ENCODE peak calls at places on chromosomes 6 and 20, in six cellular contexts. One of them, this sample, is unnamed.

GRCh38 chr6:36692220-36692619 is 5.4 kb upstream of the RAB44 start:
- DNase-seq in heart right ventricle: no peak
- DNase-seq in epithelial cell of esophagus: no peak
- DNase-seq in HepG2: no peak
- DNase-seq in mesendoderm: no peak
- DNase-seq in GM23338: no peak
- DNase-seq in this sample: no peak

GRCh38 chr6:151481752-151482151 is 12.1 kb upstream of the CCDC170 start:
- DNase-seq in heart right ventricle: no peak
- DNase-seq in epithelial cell of esophagus: no peak
- DNase-seq in HepG2: no peak
- DNase-seq in mesendoderm: no peak
- DNase-seq in GM23338: no peak
- DNase-seq in this sample: no peak

GRCh38 chr6:109229536-109229935 is 134.2 kb downstream of the CEP57L1 start:
- DNase-seq in heart right ventricle: no peak
- DNase-seq in epithelial cell of esophagus: peak
- DNase-seq in HepG2: no peak
- DNase-seq in mesendoderm: no peak
- DNase-seq in GM23338: no peak
- DNase-seq in this sample: no peak

GRCh38 chr6:91664327-91664959 is 1077.6 kb upstream of the MAP3K7 start:
- DNase-seq in heart right ventricle: no peak
- DNase-seq in epithelial cell of esophagus: no peak
- DNase-seq in HepG2: peak
- DNase-seq in mesendoderm: no peak
- DNase-seq in GM23338: no peak
- DNase-seq in this sample: no peak

GRCh38 chr6:28408076-28408802 is 8.7 kb upstream of the ZSCAN12 start:
- DNase-seq in heart right ventricle: no peak
- DNase-seq in epithelial cell of esophagus: peak
- DNase-seq in HepG2: no peak
- DNase-seq in mesendoderm: no peak
- DNase-seq in GM23338: no peak
- DNase-seq in this sample: no peak

GRCh38 chr20:6599876-6600275 is 167.6 kb upstream of the BMP2 start:
- DNase-seq in heart right ventricle: no peak
- DNase-seq in epithelial cell of esophagus: peak
- DNase-seq in HepG2: no peak
- DNase-seq in mesendoderm: no peak
- DNase-seq in GM23338: no peak
- DNase-seq in this sample: no peak

GRCh38 chr6:117270121-117270959 is 5.0 kb downstream of the VGLL2 start:
- DNase-seq in heart right ventricle: peak
- DNase-seq in epithelial cell of esophagus: peak
- DNase-seq in HepG2: no peak
- DNase-seq in mesendoderm: peak
- DNase-seq in GM23338: peak
- DNase-seq in this sample: no peak

GRCh38 chr6:39926668-39927067 is 7.6 kb downstream of the MOCS1 start:
- DNase-seq in heart right ventricle: no peak
- DNase-seq in epithelial cell of esophagus: no peak
- DNase-seq in HepG2: no peak
- DNase-seq in mesendoderm: no peak
- DNase-seq in GM23338: no peak
- DNase-seq in this sample: no peak

GRCh38 chr6:168655462-168656152 is 214.6 kb downstream of the SMOC2 start:
- DNase-seq in heart right ventricle: no peak
- DNase-seq in epithelial cell of esophagus: no peak
- DNase-seq in HepG2: no peak
- DNase-seq in mesendoderm: no peak
- DNase-seq in GM23338: no peak
- DNase-seq in this sample: no peak

GRCh38 chr6:151413372-151414145 is 22.2 kb upstream of the ZBTB2 start:
- DNase-seq in heart right ventricle: no peak
- DNase-seq in epithelial cell of esophagus: no peak
- DNase-seq in HepG2: no peak
- DNase-seq in mesendoderm: no peak
- DNase-seq in GM23338: no peak
- DNase-seq in this sample: no peak

GRCh38 chr20:58839474-58839874 is 11.2 kb downstream of the GNAS-AS1 start:
- DNase-seq in heart right ventricle: peak
- DNase-seq in epithelial cell of esophagus: no peak
- DNase-seq in HepG2: peak
- DNase-seq in mesendoderm: peak
- DNase-seq in GM23338: peak
- DNase-seq in this sample: no peak

GRCh38 chr6:87322304-87323212 is at the start of gene SMIM8:
- DNase-seq in heart right ventricle: peak
- DNase-seq in epithelial cell of esophagus: peak
- DNase-seq in HepG2: peak
- DNase-seq in mesendoderm: peak
- DNase-seq in GM23338: peak
- DNase-seq in this sample: peak

GRCh38 chr20:21520702-21521595 is 7.1 kb upstream of the NKX2-2 start:
- DNase-seq in heart right ventricle: no peak
- DNase-seq in epithelial cell of esophagus: peak
- DNase-seq in HepG2: no peak
- DNase-seq in mesendoderm: peak
- DNase-seq in GM23338: peak
- DNase-seq in this sample: no peak

GRCh38 chr20:26216025-26216424 is 519.4 kb upstream of the ZNF337 start:
- DNase-seq in heart right ventricle: no peak
- DNase-seq in epithelial cell of esophagus: no peak
- DNase-seq in HepG2: no peak
- DNase-seq in mesendoderm: no peak
- DNase-seq in GM23338: no peak
- DNase-seq in this sample: no peak

GRCh38 chr20:14984768-14985622 is 647.6 kb upstream of the FLRT3 start:
- DNase-seq in heart right ventricle: no peak
- DNase-seq in epithelial cell of esophagus: no peak
- DNase-seq in HepG2: peak
- DNase-seq in mesendoderm: no peak
- DNase-seq in GM23338: no peak
- DNase-seq in this sample: no peak

GRCh38 chr6:74115674-74116073 is 419.7 kb downstream of the CD109 start:
- DNase-seq in heart right ventricle: no peak
- DNase-seq in epithelial cell of esophagus: peak
- DNase-seq in HepG2: no peak
- DNase-seq in mesendoderm: peak
- DNase-seq in GM23338: no peak
- DNase-seq in this sample: no peak

GRCh38 chr6:10847684-10848083 is 9.3 kb upstream of the MAK start:
- DNase-seq in heart right ventricle: no peak
- DNase-seq in epithelial cell of esophagus: peak
- DNase-seq in HepG2: no peak
- DNase-seq in mesendoderm: no peak
- DNase-seq in GM23338: peak
- DNase-seq in this sample: no peak

GRCh38 chr6:109867970-109868358 is 110.1 kb upstream of the GPR6 start:
- DNase-seq in heart right ventricle: no peak
- DNase-seq in epithelial cell of esophagus: no peak
- DNase-seq in HepG2: no peak
- DNase-seq in mesendoderm: no peak
- DNase-seq in GM23338: no peak
- DNase-seq in this sample: no peak

GRCh38 chr6:128305228-128305627 is 215.2 kb downstream of the PTPRK start:
- DNase-seq in heart right ventricle: no peak
- DNase-seq in epithelial cell of esophagus: peak
- DNase-seq in HepG2: no peak
- DNase-seq in mesendoderm: no peak
- DNase-seq in GM23338: no peak
- DNase-seq in this sample: no peak

GRCh38 chr20:23419995-23420901 is 1.0 kb downstream of the NAPB start:
- DNase-seq in heart right ventricle: peak
- DNase-seq in epithelial cell of esophagus: peak
- DNase-seq in HepG2: peak
- DNase-seq in mesendoderm: peak
- DNase-seq in GM23338: peak
- DNase-seq in this sample: peak

GRCh38 chr20:10876558-10876957 is 202.8 kb upstream of the JAG1 start:
- DNase-seq in heart right ventricle: no peak
- DNase-seq in epithelial cell of esophagus: no peak
- DNase-seq in HepG2: no peak
- DNase-seq in mesendoderm: no peak
- DNase-seq in GM23338: no peak
- DNase-seq in this sample: no peak

GRCh38 chr6:15990179-15990578 is 138.7 kb upstream of the MYLIP start:
- DNase-seq in heart right ventricle: no peak
- DNase-seq in epithelial cell of esophagus: no peak
- DNase-seq in HepG2: no peak
- DNase-seq in mesendoderm: no peak
- DNase-seq in GM23338: no peak
- DNase-seq in this sample: no peak

GRCh38 chr20:10170261-10170660 is 48.4 kb upstream of the SNAP25 start:
- DNase-seq in heart right ventricle: no peak
- DNase-seq in epithelial cell of esophagus: no peak
- DNase-seq in HepG2: no peak
- DNase-seq in mesendoderm: no peak
- DNase-seq in GM23338: no peak
- DNase-seq in this sample: no peak

GRCh38 chr20:18712877-18713276 is 100.7 kb upstream of the SCP2D1 start:
- DNase-seq in heart right ventricle: no peak
- DNase-seq in epithelial cell of esophagus: no peak
- DNase-seq in HepG2: no peak
- DNase-seq in mesendoderm: peak
- DNase-seq in GM23338: peak
- DNase-seq in this sample: no peak

GRCh38 chr6:165922309-165922794 is 245.3 kb downstream of the TBXT start:
- DNase-seq in heart right ventricle: no peak
- DNase-seq in epithelial cell of esophagus: no peak
- DNase-seq in HepG2: no peak
- DNase-seq in mesendoderm: no peak
- DNase-seq in GM23338: no peak
- DNase-seq in this sample: no peak

GRCh38 chr6:154386848-154387717 is 30.5 kb upstream of the IPCEF1 start:
- DNase-seq in heart right ventricle: no peak
- DNase-seq in epithelial cell of esophagus: peak
- DNase-seq in HepG2: peak
- DNase-seq in mesendoderm: no peak
- DNase-seq in GM23338: no peak
- DNase-seq in this sample: no peak

GRCh38 chr6:2186516-2186915 is 58.9 kb downstream of the GMDS start:
- DNase-seq in heart right ventricle: no peak
- DNase-seq in epithelial cell of esophagus: peak
- DNase-seq in HepG2: no peak
- DNase-seq in mesendoderm: no peak
- DNase-seq in GM23338: no peak
- DNase-seq in this sample: no peak

GRCh38 chr6:21634582-21634981 is 41.0 kb downstream of the SOX4 start:
- DNase-seq in heart right ventricle: no peak
- DNase-seq in epithelial cell of esophagus: peak
- DNase-seq in HepG2: peak
- DNase-seq in mesendoderm: no peak
- DNase-seq in GM23338: no peak
- DNase-seq in this sample: no peak

GRCh38 chr6:145621776-145622175 is 113.5 kb downstream of the EPM2A start:
- DNase-seq in heart right ventricle: no peak
- DNase-seq in epithelial cell of esophagus: no peak
- DNase-seq in HepG2: no peak
- DNase-seq in mesendoderm: no peak
- DNase-seq in GM23338: no peak
- DNase-seq in this sample: no peak

GRCh38 chr6:138691595-138692057 is 81.9 kb upstream of the CCDC28A start:
- DNase-seq in heart right ventricle: no peak
- DNase-seq in epithelial cell of esophagus: peak
- DNase-seq in HepG2: peak
- DNase-seq in mesendoderm: peak
- DNase-seq in GM23338: peak
- DNase-seq in this sample: no peak

GRCh38 chr6:138692978-138693909 is 80.3 kb upstream of the CCDC28A start:
- DNase-seq in heart right ventricle: peak
- DNase-seq in epithelial cell of esophagus: peak
- DNase-seq in HepG2: peak
- DNase-seq in mesendoderm: peak
- DNase-seq in GM23338: peak
- DNase-seq in this sample: peak

GRCh38 chr6:138692058-138692977 is 81.3 kb upstream of the CCDC28A start:
- DNase-seq in heart right ventricle: peak
- DNase-seq in epithelial cell of esophagus: peak
- DNase-seq in HepG2: peak
- DNase-seq in mesendoderm: peak
- DNase-seq in GM23338: peak
- DNase-seq in this sample: peak

GRCh38 chr6:138690975-138691594 is 82.5 kb upstream of the CCDC28A start:
- DNase-seq in heart right ventricle: no peak
- DNase-seq in epithelial cell of esophagus: peak
- DNase-seq in HepG2: no peak
- DNase-seq in mesendoderm: no peak
- DNase-seq in GM23338: no peak
- DNase-seq in this sample: no peak

GRCh38 chr6:138695193-138695592 is 78.4 kb upstream of the CCDC28A start:
- DNase-seq in heart right ventricle: no peak
- DNase-seq in epithelial cell of esophagus: peak
- DNase-seq in HepG2: no peak
- DNase-seq in mesendoderm: no peak
- DNase-seq in GM23338: no peak
- DNase-seq in this sample: no peak
- H3K4me3 ChIP-seq in heart right ventricle: no peak
- H3K4me3 ChIP-seq in epithelial cell of esophagus: no peak
- H3K4me3 ChIP-seq in HepG2: no peak
- H3K4me3 ChIP-seq in mesendoderm: no peak
- H3K4me3 ChIP-seq in GM23338: no peak
- H3K4me3 ChIP-seq in this sample: no peak

GRCh38 chr6:105994522-105995402 is 91.4 kb upstream of the PRDM1 start:
- DNase-seq in heart right ventricle: peak
- DNase-seq in epithelial cell of esophagus: peak
- DNase-seq in HepG2: no peak
- DNase-seq in mesendoderm: peak
- DNase-seq in GM23338: peak
- DNase-seq in this sample: no peak
- H3K4me3 ChIP-seq in heart right ventricle: peak
- H3K4me3 ChIP-seq in epithelial cell of esophagus: peak
- H3K4me3 ChIP-seq in HepG2: no peak
- H3K4me3 ChIP-seq in mesendoderm: peak
- H3K4me3 ChIP-seq in GM23338: peak
- H3K4me3 ChIP-seq in this sample: peak

DNA sequence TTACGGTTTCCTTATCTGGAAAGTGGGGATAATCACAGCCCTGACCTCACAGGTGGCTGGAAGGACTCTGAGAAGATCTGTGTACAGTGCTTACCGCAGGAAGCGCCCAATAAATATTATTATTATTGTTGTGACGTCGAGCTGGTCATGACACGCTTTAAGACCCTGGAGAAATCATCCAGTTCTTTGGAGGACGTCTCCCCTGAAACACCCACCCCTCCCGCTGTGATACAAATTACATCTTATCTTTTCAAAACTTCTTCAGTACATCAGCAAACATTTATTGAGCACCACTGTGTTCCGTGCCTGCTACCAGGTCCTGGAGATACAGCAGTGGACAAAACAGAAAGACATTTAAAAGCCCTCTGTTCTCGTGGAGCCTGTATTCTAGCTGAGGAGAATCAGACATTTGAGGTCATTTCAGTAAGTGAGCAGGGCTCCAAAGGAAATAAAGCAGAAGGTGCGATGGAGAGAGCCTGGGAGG is 118.7 kb downstream of the CEBPB start:
- DNase-seq in heart right ventricle: no peak
- DNase-seq in epithelial cell of esophagus: no peak
- DNase-seq in HepG2: no peak
- DNase-seq in mesendoderm: no peak
- DNase-seq in GM23338: no peak
- DNase-seq in this sample: no peak
- H3K4me3 ChIP-seq in heart right ventricle: no peak
- H3K4me3 ChIP-seq in epithelial cell of esophagus: no peak
- H3K4me3 ChIP-seq in HepG2: peak
- H3K4me3 ChIP-seq in mesendoderm: no peak
- H3K4me3 ChIP-seq in GM23338: no peak
- H3K4me3 ChIP-seq in this sample: no peak

GRCh38 chr6:41372526-41373366 is 37.3 kb downstream of the NCR2 start:
- DNase-seq in heart right ventricle: no peak
- DNase-seq in epithelial cell of esophagus: no peak
- DNase-seq in HepG2: peak
- DNase-seq in mesendoderm: peak
- DNase-seq in GM23338: peak
- DNase-seq in this sample: no peak
- H3K4me3 ChIP-seq in heart right ventricle: no peak
- H3K4me3 ChIP-seq in epithelial cell of esophagus: no peak
- H3K4me3 ChIP-seq in HepG2: peak
- H3K4me3 ChIP-seq in mesendoderm: no peak
- H3K4me3 ChIP-seq in GM23338: peak
- H3K4me3 ChIP-seq in this sample: peak

This sample was measured in pancreas.